ENCODE peak calls at places on chromosomes 11 and 22, in seven cellular contexts. P, N, H, M, C, Q and T are unnamed samples.

GRCh38 chr22:29733362-29734322 is 13.8 kb downstream of the CABP7 start:
- DNase-seq in P (peak; percentile 61), N (no peak), H (no peak), M (no peak), C (no peak), Q (no peak), T (no peak)

GRCh38 chr22:43848366-43849171 is 13.7 kb downstream of the SULT4A1 start:
- DNase-seq in P (peak; percentile 39), N (no peak), H (no peak), M (no peak), C (no peak), Q (no peak), T (peak; percentile 23)

GRCh38 chr11:102293873-102294601 is 23.2 kb upstream of the BIRC3 start:
- DNase-seq in P (peak; percentile 42), N (no peak), H (no peak), M (no peak), C (peak; percentile 75), Q (no peak), T (no peak)

GRCh38 chr22:40684728-40685127 is 5.4 kb downstream of the MCHR1 start:
- DNase-seq in P (no peak), N (no peak), H (no peak), M (no peak), C (no peak), Q (no peak), T (no peak)

GRCh38 chr11:124867700-124868099 is 2.5 kb downstream of the ROBO3 start:
- DNase-seq in P (peak; percentile 66), N (no peak), H (no peak), M (no peak), C (no peak), Q (no peak), T (peak; percentile 37)

GRCh38 chr11:105466582-105467228 is 143.2 kb upstream of the GRIA4 start:
- DNase-seq in P (no peak), N (no peak), H (no peak), M (no peak), C (no peak), Q (no peak), T (peak; percentile 8)

GRCh38 chr11:44567876-44568256 is 2.4 kb downstream of the CD82 start:
- DNase-seq in P (no peak), N (no peak), H (no peak), M (no peak), C (no peak), Q (no peak), T (no peak)

GRCh38 chr11:10484461-10485180 is 29.6 kb downstream of the AMPD3 start:
- DNase-seq in P (no peak), N (no peak), H (no peak), M (no peak), C (no peak), Q (no peak), T (no peak)